ENCODE peak calls at places on chromosome 18, in ten cellular contexts. B, U, S, M, O, A, V, E, F and D are unnamed samples.

GRCh38 chr18:44198296-44199284 is 482.1 kb upstream of the SETBP1 start:
- DNase-seq in U (no peak), O (no peak), V (peak), B (no peak), S (no peak), F (no peak), M (peak), E (no peak), A (no peak), D (no peak)

GRCh38 chr18:49041677-49042570 is 91.2 kb upstream of the SMAD7 start:
- DNase-seq in O (peak), B (peak), M (no peak), E (no peak), F (no peak), S (peak), V (peak), U (peak), A (no peak), D (no peak)

GRCh38 chr18:77063256-77063655 is 69.3 kb downstream of the MBP start:
- DNase-seq in V (no peak), U (peak), B (no peak), S (no peak), E (no peak), M (no peak), O (no peak), F (no peak), A (no peak), D (peak)

GRCh38 chr18:13544953-13545352 is 181.4 kb downstream of the FAM210A start:
- DNase-seq in F (no peak), S (no peak), V (no peak), M (no peak), U (no peak), O (no peak), A (no peak), E (no peak), B (no peak), D (no peak)

GRCh38 chr18:32893915-32894314 is 121.1 kb upstream of the KLHL14 start:
- DNase-seq in V (peak), F (no peak), O (no peak), A (no peak), S (no peak), M (no peak), U (no peak), E (no peak), B (no peak), D (no peak)

GRCh38 chr18:36808681-36809080 is 20.1 kb downstream of the TPGS2 start:
- DNase-seq in V (peak), F (no peak), B (no peak), E (no peak), M (no peak), O (no peak), U (no peak), S (no peak), A (no peak), D (no peak)

GRCh38 chr18:21257383-21257782 is 15.4 kb downstream of the GREB1L start:
- DNase-seq in A (peak), F (no peak), V (peak), S (no peak), B (no peak), U (no peak), E (no peak), M (no peak), O (no peak), D (peak)

GRCh38 chr18:13235326-13235937 is 16.9 kb downstream of the LDLRAD4 start:
- DNase-seq in B (no peak), E (no peak), A (no peak), M (no peak), U (no peak), V (no peak), O (no peak), F (no peak), S (no peak), D (no peak)

GRCh38 chr18:7417742-7418141 is 149.4 kb upstream of the PTPRM start:
- DNase-seq in E (no peak), B (no peak), A (peak), V (peak), U (no peak), F (no peak), O (no peak), M (no peak), S (no peak), D (peak)

GRCh38 chr18:33928226-33928625 is 296.5 kb downstream of the NOL4 start:
- DNase-seq in B (no peak), F (no peak), V (no peak), M (no peak), O (no peak), S (no peak), U (no peak), A (no peak), E (no peak), D (peak)

GRCh38 chr18:12429556-12429955 is 21.8 kb downstream of the PRELID3A start:
- DNase-seq in V (no peak), F (no peak), U (no peak), A (no peak), B (no peak), O (no peak), S (no peak), M (no peak), E (no peak), D (no peak)

GRCh38 chr18:4578449-4578848 is 123.3 kb upstream of the DLGAP1 start:
- DNase-seq in B (no peak), V (no peak), U (no peak), A (no peak), F (no peak), E (no peak), M (no peak), S (no peak), O (no peak), D (no peak)

GRCh38 chr18:28048612-28049011 is 128.3 kb downstream of the CDH2 start:
- DNase-seq in M (no peak), U (no peak), V (no peak), F (no peak), E (no peak), S (no peak), O (no peak), A (no peak), B (no peak), D (no peak)

GRCh38 chr18:75526038-75526437 is 98.5 kb upstream of the SMIM21 start:
- DNase-seq in U (no peak), B (no peak), A (no peak), E (no peak), S (no peak), O (no peak), F (no peak), M (no peak), V (no peak), D (no peak)

GRCh38 chr18:25349131-25349925 is 2.6 kb downstream of the ZNF521 start:
- DNase-seq in S (no peak), F (no peak), M (no peak), U (no peak), E (no peak), O (peak), B (peak), A (no peak), V (peak), D (peak)

GRCh38 chr18:3593381-3593903 is 143.5 kb downstream of the TGIF1 start:
- DNase-seq in U (no peak), O (no peak), B (no peak), S (no peak), F (no peak), A (no peak), M (no peak), E (peak), V (peak), D (peak)

GRCh38 chr18:2846241-2846637 is 567 bp upstream of the EMILIN2 start:
- DNase-seq in V (peak), B (no peak), U (no peak), M (no peak), E (no peak), O (peak), S (no peak), F (no peak), A (peak), D (no peak)

GRCh38 chr18:24344509-24344908 is 53.1 kb downstream of the OSBPL1A start:
- DNase-seq in A (no peak), V (no peak), M (no peak), F (no peak), O (no peak), B (no peak), U (no peak), S (no peak), E (no peak), D (no peak)

GRCh38 chr18:77062518-77063003 is 70.0 kb downstream of the MBP start:
- DNase-seq in A (no peak), O (no peak), M (no peak), S (no peak), U (peak), V (no peak), F (no peak), E (no peak), B (peak), D (peak)

GRCh38 chr18:78883501-78883900 is 96.1 kb upstream of the SALL3 start:
- DNase-seq in F (no peak), B (no peak), U (no peak), V (no peak), A (no peak), E (no peak), O (no peak), S (no peak), M (no peak), D (no peak)

GRCh38 chr18:62420151-62420512 is 95.0 kb downstream of the TNFRSF11A start:
- DNase-seq in F (no peak), O (no peak), A (no peak), M (no peak), B (no peak), S (no peak), U (no peak), E (no peak), V (peak), D (no peak)

GRCh38 chr18:24853076-24853475 is 392.6 kb downstream of the HRH4 start:
- DNase-seq in M (no peak), B (no peak), A (no peak), E (no peak), V (no peak), F (no peak), S (no peak), O (no peak), U (no peak), D (no peak)

GRCh38 chr18:48028716-48029115 is 98.3 kb upstream of the SMAD2 start:
- DNase-seq in E (no peak), M (no peak), F (no peak), U (no peak), V (no peak), O (no peak), B (no peak), A (no peak), S (no peak), D (no peak)

GRCh38 chr18:75213610-75214009 is 3.0 kb downstream of the TSHZ1 start:
- DNase-seq in V (peak), M (no peak), S (no peak), E (peak), B (no peak), A (no peak), U (no peak), F (no peak), O (no peak), D (no peak)

GRCh38 chr18:12774982-12775381 is 72.1 kb downstream of the PSMG2 start:
- DNase-seq in U (peak), O (no peak), F (no peak), V (no peak), S (no peak), B (no peak), M (no peak), E (no peak), A (no peak), D (no peak)

GRCh38 chr18:48166971-48167370 is 236.5 kb upstream of the SMAD2 start:
- DNase-seq in O (peak), V (no peak), B (no peak), A (no peak), S (no peak), U (no peak), M (no peak), F (no peak), E (no peak), D (no peak)

GRCh38 chr18:22176622-22177495 is 7.5 kb downstream of the GATA6 start:
- DNase-seq in B (no peak), V (peak), U (no peak), O (no peak), F (no peak), S (no peak), E (no peak), A (no peak), M (no peak), D (no peak)

GRCh38 chr18:78611201-78611800 is 368.3 kb upstream of the SALL3 start:
- DNase-seq in F (no peak), E (no peak), B (no peak), A (no peak), M (no peak), O (no peak), S (no peak), U (no peak), V (no peak), D (no peak)